ENCODE peak calls at places on chromosomes 4 and X, in five cellular contexts. D is GM12878, K is GM12891, B is H1, I is HepG2. E is an unnamed sample.

GRCh38 chrX:149799095-149799721 is 17.5 kb downstream of the MAGEA9 start:
- DNase-seq in K (no peak), B (no peak), D (peak), I (no peak), E (no peak)

GRCh38 chr4:81142744-81143143 is 72.3 kb downstream of the PRKG2 start:
- DNase-seq in D (no peak), K (no peak), I (no peak), B (no peak), E (no peak)

GRCh38 chrX:38220024-38220935 is at the start of gene SRPX:
- DNase-seq in K (no peak), D (no peak), B (peak), I (no peak), E (no peak)

GRCh38 chr4:8283631-8284121 is 14.1 kb downstream of the HTRA3 start:
- DNase-seq in B (no peak), D (no peak), K (no peak), I (no peak), E (no peak)

GRCh38 chr4:169601016-169601771 is 11.2 kb downstream of the NEK1 start:
- DNase-seq in K (no peak), D (no peak), I (no peak), B (no peak), E (no peak)

GRCh38 chrX:17206584-17206983 is 168.4 kb upstream of the NHS start:
- DNase-seq in I (no peak), D (no peak), B (no peak), K (no peak), E (no peak)

GRCh38 chr4:41613362-41613761 is 75.4 kb downstream of the LIMCH1 start:
- DNase-seq in I (no peak), K (no peak), B (no peak), D (no peak), E (no peak)

GRCh38 chr4:109803924-109804571 is 2.2 kb upstream of the CFI start:
- DNase-seq in K (peak), I (peak), D (peak), B (no peak), E (no peak)

GRCh38 chr4:165489786-165490185 is 111.0 kb downstream of the CPE start:
- DNase-seq in K (no peak), D (no peak), B (no peak), I (no peak), E (no peak)

GRCh38 chrX:134542485-134542884 is 82.5 kb downstream of the HPRT1 start:
- DNase-seq in K (no peak), D (no peak), B (no peak), I (no peak), E (no peak)

GRCh38 chr4:186685744-186686143 is 37.9 kb downstream of the FAT1 start:
- DNase-seq in B (no peak), K (no peak), D (no peak), I (peak), E (no peak)

GRCh38 chr4:54082168-54082567 is 17.8 kb upstream of the CHIC2 start:
- DNase-seq in K (no peak), B (no peak), I (peak), D (no peak), E (no peak)

GRCh38 chr4:103046416-103047290 is 27.1 kb upstream of the SLC9B1 start:
- DNase-seq in D (no peak), I (peak), K (no peak), B (no peak), E (no peak)

GRCh38 chrX:12971282-12972003 is 3.5 kb upstream of the TMSB4X start:
- DNase-seq in K (no peak), B (no peak), I (no peak), D (no peak), E (no peak)

GRCh38 chrX:2954541-2954940 is 25.4 kb upstream of the ARSD start:
- DNase-seq in K (no peak), B (no peak), D (no peak), I (no peak), E (no peak)

GRCh38 chrX:139112432-139112831 is 400.9 kb upstream of the FGF13 start:
- DNase-seq in K (no peak), I (no peak), D (no peak), B (no peak), E (no peak)

GRCh38 chrX:9456250-9457074 is 8.4 kb upstream of the TBL1X start:
- DNase-seq in I (peak), D (no peak), B (no peak), K (no peak), E (no peak)

GRCh38 chrX:135481696-135482179 is 38.7 kb upstream of the INTS6L start:
- DNase-seq in D (no peak), I (no peak), B (no peak), K (no peak), E (no peak)

GRCh38 chrX:13721819-13722527 is 12.4 kb downstream of the TRAPPC2 start:
- DNase-seq in D (no peak), I (no peak), K (no peak), B (no peak), E (no peak)

GRCh38 chr4:155495572-155496293 is 119.0 kb upstream of the MAP9 start:
- DNase-seq in D (no peak), B (no peak), I (no peak), K (no peak), E (no peak)

GRCh38 chr4:76581276-76581675 is 146.2 kb downstream of the SHROOM3 start:
- DNase-seq in B (no peak), D (no peak), I (no peak), K (no peak), E (no peak)

GRCh38 chrX:55839480-55839879 is 121.9 kb downstream of the RRAGB start:
- DNase-seq in K (no peak), B (peak), I (no peak), D (no peak), E (no peak)

GRCh38 chr4:5968246-5968645 is 50.0 kb downstream of the C4orf50 start:
- DNase-seq in D (no peak), I (no peak), B (no peak), K (no peak), E (no peak)

GRCh38 chr4:89823416-89823815 is 13.5 kb downstream of the SNCA start:
- DNase-seq in I (no peak), K (no peak), B (no peak), D (no peak), E (no peak)

GRCh38 chr4:30362436-30362835 is 357.7 kb upstream of the PCDH7 start:
- DNase-seq in K (no peak), I (no peak), B (no peak), D (no peak), E (no peak)
- TF ChIP-seq POLR2AphosphoS5 in K (no peak), I (no peak), B (no peak), D (no peak), E (no peak)

GRCh38 chr4:4857001-4857808 is 2.3 kb upstream of the MSX1 start:
- DNase-seq in B (no peak), I (no peak), D (no peak), K (no peak), E (no peak)

GRCh38 chr4:4856071-4857000 is 3.1 kb upstream of the MSX1 start:
- DNase-seq in K (no peak), D (no peak), B (peak), I (no peak), E (no peak)

GRCh38 chr4:4854649-4855292 is 4.7 kb upstream of the MSX1 start:
- DNase-seq in K (no peak), D (no peak), I (no peak), B (no peak), E (no peak)

GRCh38 chr4:4853921-4854648 is 5.4 kb upstream of the MSX1 start:
- DNase-seq in K (no peak), I (no peak), B (no peak), D (no peak), E (no peak)

GRCh38 chr4:4855293-4856070 is 4.0 kb upstream of the MSX1 start:
- DNase-seq in D (no peak), K (no peak), I (no peak), B (no peak), E (no peak)
- TF ChIP-seq TAF1 in D (no peak), K (no peak), I (no peak), B (no peak), E (no peak)

GRCh38 chr4:55546633-55547460 is at the start of gene CLOCK:
- DNase-seq in K (peak), B (peak), I (peak), D (no peak), E (peak)
- TF ChIP-seq POLR2A in K (no peak), B (no peak), I (peak), D (peak), E (no peak)

GRCh38 chr4:147808447-147808846 is 76.6 kb downstream of the ARHGAP10 start:
- DNase-seq in I (no peak), B (no peak), K (no peak), D (no peak), E (no peak)
- TF ChIP-seq POLR2AphosphoS5 in I (no peak), B (no peak), K (no peak), D (no peak), E (no peak)

DNA sequence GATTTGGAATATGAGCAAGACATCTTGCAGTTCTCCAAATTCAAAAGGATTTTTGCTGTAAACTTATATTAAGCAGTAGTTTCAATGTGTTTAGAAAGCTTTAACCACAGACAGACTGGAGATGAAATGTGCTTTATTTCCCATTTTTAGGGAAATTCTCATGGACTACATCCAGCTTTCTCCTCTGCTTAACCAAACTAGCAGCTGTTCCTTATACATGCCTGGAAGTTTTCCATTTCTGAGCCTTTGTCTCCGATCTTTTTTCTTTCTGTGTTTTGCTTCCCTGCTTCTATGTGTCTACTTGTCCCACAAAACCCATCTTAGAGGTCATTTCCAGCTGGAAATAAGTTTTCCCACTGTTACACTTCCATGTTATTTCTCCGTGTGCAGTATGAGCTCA is 41.6 kb downstream of the TMA16 start:
- DNase-seq in I (no peak), D (no peak), K (no peak), B (no peak), E (no peak)
- TF ChIP-seq TAF1 in I (no peak), D (no peak), K (no peak), B (no peak), E (no peak)

GRCh38 chrX:40175416-40176255 is 77.9 kb upstream of the BCOR start:
- DNase-seq in B (peak), D (no peak), I (peak), K (no peak), E (no peak)
- TF ChIP-seq POLR2A in B (peak), D (peak), I (no peak), K (no peak), E (peak)

GRCh38 chrX:74111245-74111644 is 192.7 kb upstream of the ZCCHC13 start:
- DNase-seq in B (no peak), D (no peak), I (no peak), K (no peak), E (no peak)

GRCh38 chrX:74104356-74105065 is 199.5 kb upstream of the ZCCHC13 start:
- DNase-seq in K (no peak), B (no peak), I (no peak), D (no peak), E (no peak)

DNA sequence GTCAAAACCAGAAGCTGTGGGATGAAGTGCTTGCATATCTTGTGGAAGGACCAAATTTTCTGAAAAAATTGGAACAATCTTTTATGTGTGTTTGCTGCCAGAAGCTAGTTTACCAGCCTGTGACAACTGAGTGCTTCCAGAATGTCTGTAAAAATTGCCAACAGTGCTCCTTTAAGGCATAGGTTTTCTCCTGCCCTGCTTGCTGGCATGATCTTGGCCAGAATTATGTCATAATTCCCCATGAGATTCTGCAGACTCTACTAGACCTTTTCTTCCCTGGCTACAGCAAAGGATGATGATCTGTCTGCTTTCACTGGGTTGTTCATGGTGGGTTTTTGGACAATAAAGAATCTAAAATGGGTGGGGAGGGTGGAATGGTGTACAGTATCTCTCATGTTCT is 196.3 kb upstream of the ZCCHC13 start:
- DNase-seq in B (no peak), D (no peak), I (no peak), K (no peak), E (no peak)
- TF ChIP-seq POLR2AphosphoS5 in B (no peak), D (no peak), I (no peak), K (no peak), E (no peak)

E was measured in GM12892.